ENCODE peak calls at places on chromosome 4, in four cellular contexts. T is SK-N-SH, W is psoas muscle, B is RWPE2. H is an unnamed sample. For H3K27me3 and H3K4me1, the result is how much of the 10 kb centered on the place peaks cover.

GRCh38 chr4:147736458-147736857 is 4.6 kb downstream of the ARHGAP10 start:
- DNase-seq in T (no peak), W (no peak), B (no peak), H (no peak)

GRCh38 chr4:67593741-67594175 is 35.2 kb downstream of the STAP1 start:
- DNase-seq in T (no peak), W (no peak), B (no peak), H (no peak)

GRCh38 chr4:108224628-108225053 is 55.9 kb upstream of the LEF1 start:
- DNase-seq in T (peak), W (no peak), B (no peak), H (peak)

GRCh38 chr4:148054275-148054674 is 322.4 kb downstream of the ARHGAP10 start:
- DNase-seq in T (no peak), W (no peak), B (no peak), H (peak)

GRCh38 chr4:10611673-10612072 is 72.9 kb downstream of the CLNK start:
- DNase-seq in T (no peak), W (no peak), B (peak), H (no peak)

GRCh38 chr4:111475001-111475400 is 670.3 kb upstream of the FAM241A start:
- DNase-seq in T (peak), W (no peak), B (no peak), H (peak)

GRCh38 chr4:184019084-184019483 is 114.0 kb downstream of the STOX2 start:
- DNase-seq in T (no peak), W (no peak), B (no peak), H (no peak)

GRCh38 chr4:102344955-102345794 is at the start of gene SLC39A8:
- DNase-seq in T (peak), W (peak), B (peak), H (peak)

GRCh38 chr4:60682901-60683300 is 517.2 kb upstream of the ADGRL3 start:
- DNase-seq in T (no peak), W (no peak), B (no peak), H (no peak)

GRCh38 chr4:98779021-98779420 is 120.6 kb upstream of the TSPAN5 start:
- DNase-seq in T (no peak), W (no peak), B (no peak), H (no peak)

GRCh38 chr4:3449574-3450534 is 8.1 kb downstream of the HGFAC start:
- DNase-seq in T (no peak), W (no peak), B (no peak), H (no peak)

GRCh38 chr4:120055167-120055566 is 11.5 kb downstream of the MAD2L1 start:
- DNase-seq in T (no peak), W (no peak), B (no peak), H (no peak)

GRCh38 chr4:109703664-109704351 is 563 bp upstream of the CASP6 start:
- DNase-seq in T (no peak), W (no peak), B (no peak), H (no peak)

GRCh38 chr4:142365386-142365785 is 480.7 kb downstream of the INPP4B start:
- DNase-seq in T (no peak), W (no peak), B (no peak), H (no peak)

GRCh38 chr4:140711910-140712309 is 44.3 kb downstream of the TBC1D9 start:
- DNase-seq in T (no peak), W (no peak), B (no peak), H (no peak)

GRCh38 chr4:58760737-58761136 is 1650.6 kb upstream of the IGFBP7 start:
- DNase-seq in T (no peak), W (no peak), B (no peak), H (no peak)

GRCh38 chr4:67556426-67556825 is 2.1 kb upstream of the STAP1 start:
- DNase-seq in T (no peak), W (no peak), B (no peak), H (no peak)

GRCh38 chr4:148730766-148731165 is 288.6 kb upstream of the NR3C2 start:
- DNase-seq in T (no peak), W (no peak), B (no peak), H (no peak)

GRCh38 chr4:159446266-159446976 is 343.5 kb downstream of the RAPGEF2 start:
- DNase-seq in T (peak), W (no peak), B (no peak), H (peak)

GRCh38 chr4:8832130-8832930 is 39.3 kb downstream of the HMX1 start:
- DNase-seq in T (no peak), W (no peak), B (peak), H (no peak)

GRCh38 chr4:57220172-57220571 is 110.0 kb upstream of the IGFBP7 start:
- DNase-seq in T (no peak), W (no peak), B (no peak), H (no peak)

GRCh38 chr4:139732991-139733555 is 67.5 kb downstream of the MGST2 start:
- DNase-seq in T (no peak), W (no peak), B (no peak), H (no peak)

GRCh38 chr4:22508376-22508775 is 7.5 kb downstream of the ADGRA3 start:
- DNase-seq in T (no peak), W (no peak), B (no peak), H (no peak)

GRCh38 chr4:152072001-152072485 is 311.2 kb upstream of the GATB start:
- DNase-seq in T (no peak), W (no peak), B (no peak), H (no peak)

GRCh38 chr4:128716325-128716724 is 93.2 kb upstream of the JADE1 start:
- DNase-seq in T (no peak), W (no peak), B (no peak), H (no peak)

DNA sequence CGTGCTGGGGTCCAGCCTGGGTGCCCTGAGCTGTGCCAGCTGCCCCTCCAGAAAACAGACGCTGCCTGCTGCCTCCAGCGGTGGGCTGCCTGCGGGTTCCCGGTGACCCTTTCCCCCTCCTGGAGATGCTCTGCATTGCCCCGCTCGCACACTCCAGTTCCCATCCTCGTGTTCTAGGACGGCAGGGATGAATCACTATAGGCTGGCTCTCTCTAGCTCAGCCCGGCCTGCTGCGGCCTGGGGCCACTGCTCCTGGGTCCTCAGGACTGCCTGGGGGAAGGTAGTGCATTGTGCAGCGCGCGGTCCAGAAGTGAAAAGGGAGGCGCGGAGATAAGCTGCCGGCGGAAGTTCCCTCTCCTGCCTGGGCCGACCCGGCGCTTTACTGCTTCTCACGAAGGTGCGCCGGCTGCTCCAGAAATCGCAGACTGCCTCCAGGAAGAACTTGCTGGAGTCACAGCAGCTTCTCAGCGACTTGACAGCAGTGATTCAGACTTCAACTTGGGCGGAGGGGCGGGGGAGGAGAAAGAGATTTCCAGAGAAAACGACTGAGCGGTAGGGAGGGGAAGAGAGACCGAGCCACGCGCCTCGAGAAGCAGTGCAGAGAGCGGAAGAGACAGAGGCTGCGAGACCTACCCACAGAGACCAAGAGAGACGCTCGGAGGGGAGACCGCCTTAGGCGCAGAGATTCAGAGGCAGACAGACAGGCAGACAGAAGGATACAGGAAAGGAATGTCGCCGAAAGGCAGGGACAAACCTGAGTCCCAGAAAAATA is 6.7 kb upstream of the MSX1 start:
- DNase-seq in T (peak), W (peak), B (peak), H (peak)
- TF ChIP-seq CTCF in T (peak), W (no peak), B (no peak), H (peak)

DNA sequence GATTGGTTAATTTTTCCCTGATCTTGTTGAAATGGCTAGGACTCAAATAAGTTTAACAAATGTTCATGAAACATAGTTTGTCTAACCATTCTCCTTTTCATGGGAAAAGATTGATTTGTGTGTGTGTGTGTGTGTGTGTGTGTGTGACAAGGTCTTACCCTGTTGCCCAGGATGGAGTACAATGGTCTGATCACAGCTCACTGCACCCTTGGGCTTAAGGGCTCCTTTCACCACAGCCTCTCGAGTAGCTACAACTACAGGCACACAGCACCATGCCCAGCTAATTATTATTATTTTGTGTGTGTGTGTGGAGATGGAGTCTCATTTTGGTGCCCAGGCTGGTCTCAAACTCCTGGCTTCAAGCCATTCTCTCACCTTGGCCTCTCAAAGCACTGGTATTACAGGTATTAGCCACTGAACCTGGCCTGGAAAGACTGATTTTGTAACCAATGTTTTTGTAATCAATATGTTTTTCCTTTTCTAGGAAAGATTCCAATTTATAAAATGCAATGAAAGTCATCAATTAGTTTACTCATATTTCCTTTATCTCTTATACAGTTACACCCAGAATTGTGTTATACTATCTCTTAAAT is 139.3 kb downstream of the CPE start:
- DNase-seq in T (no peak), W (no peak), B (no peak), H (no peak)
- H3K27me3 ChIP-seq in T (under half), W (under half), B (under half), H (under half)

GRCh38 chr4:88878624-88879023 is 178.4 kb downstream of the FAM13A start:
- DNase-seq in T (no peak), W (no peak), B (no peak), H (no peak)

GRCh38 chr4:88880501-88881226 is 176.3 kb downstream of the FAM13A start:
- DNase-seq in T (no peak), W (no peak), B (no peak), H (peak)

GRCh38 chr4:88880001-88880400 is 177.0 kb downstream of the FAM13A start:
- DNase-seq in T (no peak), W (no peak), B (no peak), H (no peak)

DNA sequence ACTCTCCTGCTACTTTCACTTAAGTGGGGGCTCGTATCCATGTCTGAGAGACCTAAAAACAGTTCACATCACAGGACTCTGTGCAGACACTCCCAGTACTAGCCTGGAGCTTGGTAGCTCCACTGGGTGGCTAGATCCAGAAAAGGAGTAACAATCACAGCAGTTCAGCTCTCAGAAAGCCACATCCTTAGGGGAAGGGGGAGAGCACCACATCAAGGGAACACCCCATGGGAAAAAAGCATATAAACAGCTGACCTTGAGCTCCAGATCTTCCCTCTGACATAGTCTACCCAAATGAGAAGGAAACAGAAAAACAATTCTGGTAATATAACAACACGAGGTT is 175.8 kb downstream of the FAM13A start:
- DNase-seq in T (no peak), W (no peak), B (no peak), H (no peak)
- H3K4me1 ChIP-seq in T (under half), W (under half), B (under half), H (under half)

DNA sequence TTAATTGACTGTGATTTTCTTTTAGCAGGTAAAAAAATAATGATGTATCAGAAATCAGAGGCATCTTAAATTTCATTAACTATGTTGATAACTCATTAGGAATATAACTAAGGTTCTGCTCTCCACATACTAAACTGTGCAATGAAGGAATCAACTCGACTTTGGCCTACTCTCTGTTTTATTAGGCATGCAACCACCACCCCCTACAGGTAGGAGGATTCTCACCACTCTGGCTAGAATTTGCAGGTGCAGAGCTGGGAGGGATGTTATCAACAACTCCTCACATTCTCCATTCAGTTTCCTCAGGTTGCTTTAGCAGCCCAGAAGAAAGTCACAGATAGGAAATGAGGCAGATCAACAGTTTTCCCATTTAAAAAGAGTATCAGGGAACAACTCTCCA is 160.1 kb downstream of the COX18 start:
- DNase-seq in T (peak), W (no peak), B (no peak), H (no peak)
- TF ChIP-seq CTCF in T (peak), W (no peak), B (no peak), H (peak)

GRCh38 chr4:27094785-27095184 is 234.1 kb downstream of the STIM2 start:
- DNase-seq in T (no peak), W (no peak), B (no peak), H (no peak)

GRCh38 chr4:27096142-27096824 is 235.6 kb downstream of the STIM2 start:
- DNase-seq in T (no peak), W (no peak), B (no peak), H (no peak)

GRCh38 chr4:27090406-27090805 is 229.8 kb downstream of the STIM2 start:
- DNase-seq in T (no peak), W (no peak), B (no peak), H (no peak)

GRCh38 chr4:27098034-27098433 is 237.4 kb downstream of the STIM2 start:
- DNase-seq in T (no peak), W (no peak), B (no peak), H (no peak)

DNA sequence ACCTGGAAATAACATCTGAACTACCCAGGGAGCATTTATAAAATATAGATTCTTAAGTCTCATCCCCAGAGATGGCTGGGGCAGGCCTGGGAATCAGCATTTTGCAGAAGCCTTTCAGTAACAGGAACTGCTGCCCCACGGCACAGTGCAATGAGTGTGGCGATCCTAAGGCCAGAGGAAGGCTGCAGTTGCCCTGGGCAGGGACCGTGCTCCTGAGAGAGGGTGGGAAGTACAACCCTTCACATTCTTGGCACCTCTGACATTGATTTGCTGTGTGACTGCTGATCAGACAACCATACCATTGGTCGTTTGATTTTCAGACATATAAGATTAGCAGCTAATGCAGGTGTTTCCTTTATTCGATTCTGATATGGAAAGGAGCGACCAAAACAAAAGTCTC is 233.6 kb downstream of the STIM2 start:
- DNase-seq in T (no peak), W (no peak), B (no peak), H (no peak)
- H3K27me3 ChIP-seq in T (under half), W (under half), B (under half), H (under half)

GRCh38 chr4:173194175-173194574 is 25.6 kb downstream of the GALNT7 start:
- DNase-seq in T (no peak), W (no peak), B (no peak), H (no peak)
- H3K4me1 ChIP-seq in T (under half), W (under half), B (under half), H (under half)

DNA sequence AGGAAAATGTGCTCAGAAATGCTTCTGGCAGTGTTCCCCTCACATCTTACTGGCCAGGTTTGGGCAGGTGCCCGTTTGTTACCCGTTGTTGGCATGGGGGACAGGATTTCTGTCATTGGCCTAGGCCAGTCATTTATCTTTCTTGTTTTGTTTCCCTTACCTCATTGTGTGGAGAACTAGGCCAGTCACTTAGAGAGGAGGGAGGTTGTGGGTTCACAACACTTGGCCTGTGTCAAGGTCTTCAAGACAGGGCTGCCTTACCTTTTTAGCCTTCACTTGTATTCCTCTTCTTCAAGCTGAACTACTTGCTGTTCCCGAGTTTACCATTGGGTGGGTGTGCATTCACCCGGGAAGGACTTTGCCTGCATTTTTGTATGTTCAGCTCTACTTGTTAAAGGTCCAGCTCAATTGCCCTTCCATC is 17.7 kb downstream of the SNX25 start:
- DNase-seq in T (no peak), W (no peak), B (no peak), H (no peak)
- TF ChIP-seq CTCF in T (peak), W (no peak), B (peak), H (peak)